ENCODE peak calls at places on chromosomes 4 and X, in eight cellular contexts. One of them, this sample, is unnamed.
A peak's percentile ranks its signal among the peaks of the same experiment; 100 is the strongest.

GRCh38 chr4:39062499-39062898 is 467 bp downstream of the KLHL5 start:
- DNase-seq in heart right ventricle: no peak
- DNase-seq in cardiac muscle cell: no peak
- DNase-seq in K562: no peak
- DNase-seq in nephron progenitor cell: no peak
- DNase-seq in upper lobe of right lung: no peak
- DNase-seq in neural progenitor cell: no peak
- DNase-seq in hepatocyte: no peak
- DNase-seq in this sample: no peak

GRCh38 chr4:48553720-48554119 is 63.7 kb downstream of the ZAR1 start:
- DNase-seq in heart right ventricle: no peak
- DNase-seq in cardiac muscle cell: no peak
- DNase-seq in K562: no peak
- DNase-seq in nephron progenitor cell: no peak
- DNase-seq in upper lobe of right lung: no peak
- DNase-seq in neural progenitor cell: no peak
- DNase-seq in hepatocyte: no peak
- DNase-seq in this sample: no peak

GRCh38 chrX:72609313-72609712 is 36.7 kb upstream of the HDAC8 start:
- DNase-seq in heart right ventricle: no peak
- DNase-seq in cardiac muscle cell: peak; percentile 34
- DNase-seq in K562: peak; percentile 11
- DNase-seq in nephron progenitor cell: no peak
- DNase-seq in upper lobe of right lung: no peak
- DNase-seq in neural progenitor cell: no peak
- DNase-seq in hepatocyte: peak; percentile 10
- DNase-seq in this sample: no peak

GRCh38 chr4:81358173-81358572 is 113.5 kb downstream of the RASGEF1B start:
- DNase-seq in heart right ventricle: no peak
- DNase-seq in cardiac muscle cell: no peak
- DNase-seq in K562: no peak
- DNase-seq in nephron progenitor cell: no peak
- DNase-seq in upper lobe of right lung: no peak
- DNase-seq in neural progenitor cell: no peak
- DNase-seq in hepatocyte: no peak
- DNase-seq in this sample: no peak

GRCh38 chr4:2689825-2690700 is 66.1 kb downstream of the TNIP2 start:
- DNase-seq in heart right ventricle: no peak
- DNase-seq in cardiac muscle cell: no peak
- DNase-seq in K562: no peak
- DNase-seq in nephron progenitor cell: no peak
- DNase-seq in upper lobe of right lung: no peak
- DNase-seq in neural progenitor cell: no peak
- DNase-seq in hepatocyte: no peak
- DNase-seq in this sample: peak; percentile 76

GRCh38 chrX:7334253-7334935 is 186.4 kb upstream of the PUDP start:
- DNase-seq in heart right ventricle: no peak
- DNase-seq in cardiac muscle cell: peak; percentile 45
- DNase-seq in K562: no peak
- DNase-seq in nephron progenitor cell: no peak
- DNase-seq in upper lobe of right lung: no peak
- DNase-seq in neural progenitor cell: no peak
- DNase-seq in hepatocyte: no peak
- DNase-seq in this sample: no peak

GRCh38 chr4:38868055-38868965 is 704 bp downstream of the FAM114A1 start:
- DNase-seq in heart right ventricle: peak; percentile 57
- DNase-seq in cardiac muscle cell: peak; percentile 48
- DNase-seq in K562: no peak
- DNase-seq in nephron progenitor cell: peak; percentile 31
- DNase-seq in upper lobe of right lung: peak; percentile 75
- DNase-seq in neural progenitor cell: peak; percentile 12
- DNase-seq in hepatocyte: peak; percentile 54
- DNase-seq in this sample: no peak

GRCh38 chrX:17788439-17788838 is 51.1 kb downstream of the SCML1 start:
- DNase-seq in heart right ventricle: peak; percentile 19
- DNase-seq in cardiac muscle cell: peak; percentile 42
- DNase-seq in K562: peak; percentile 52
- DNase-seq in nephron progenitor cell: peak; percentile 30
- DNase-seq in upper lobe of right lung: peak; percentile 64
- DNase-seq in neural progenitor cell: peak; percentile 30
- DNase-seq in hepatocyte: peak; percentile 40
- DNase-seq in this sample: no peak

GRCh38 chr4:56506110-56506705 is 617 bp downstream of the ARL9 start:
- DNase-seq in heart right ventricle: no peak
- DNase-seq in cardiac muscle cell: peak; percentile 2
- DNase-seq in K562: no peak
- DNase-seq in nephron progenitor cell: peak; percentile 18
- DNase-seq in upper lobe of right lung: no peak
- DNase-seq in neural progenitor cell: peak; percentile 65
- DNase-seq in hepatocyte: peak; percentile 10
- DNase-seq in this sample: no peak

GRCh38 chr4:22474636-22475310 is 41.1 kb downstream of the ADGRA3 start:
- DNase-seq in heart right ventricle: no peak
- DNase-seq in cardiac muscle cell: peak; percentile 47
- DNase-seq in K562: no peak
- DNase-seq in nephron progenitor cell: no peak
- DNase-seq in upper lobe of right lung: no peak
- DNase-seq in neural progenitor cell: no peak
- DNase-seq in hepatocyte: no peak
- DNase-seq in this sample: no peak

GRCh38 chr4:105710678-105711077 is 2.1 kb downstream of the GSTCD start:
- DNase-seq in heart right ventricle: no peak
- DNase-seq in cardiac muscle cell: no peak
- DNase-seq in K562: peak; percentile 38
- DNase-seq in nephron progenitor cell: no peak
- DNase-seq in upper lobe of right lung: no peak
- DNase-seq in neural progenitor cell: no peak
- DNase-seq in hepatocyte: no peak
- DNase-seq in this sample: no peak

GRCh38 chrX:132564026-132564425 is 75.2 kb upstream of the MBNL3 start:
- DNase-seq in heart right ventricle: no peak
- DNase-seq in cardiac muscle cell: peak; percentile 33
- DNase-seq in K562: no peak
- DNase-seq in nephron progenitor cell: no peak
- DNase-seq in upper lobe of right lung: no peak
- DNase-seq in neural progenitor cell: no peak
- DNase-seq in hepatocyte: no peak
- DNase-seq in this sample: no peak

GRCh38 chr4:23171971-23172370 is 479.2 kb downstream of the GBA3 start:
- DNase-seq in heart right ventricle: no peak
- DNase-seq in cardiac muscle cell: no peak
- DNase-seq in K562: no peak
- DNase-seq in nephron progenitor cell: no peak
- DNase-seq in upper lobe of right lung: no peak
- DNase-seq in neural progenitor cell: no peak
- DNase-seq in hepatocyte: no peak
- DNase-seq in this sample: no peak

GRCh38 chr4:105145913-105146285 is 777 bp upstream of the TET2 start:
- DNase-seq in heart right ventricle: peak; percentile 27
- DNase-seq in cardiac muscle cell: no peak
- DNase-seq in K562: no peak
- DNase-seq in nephron progenitor cell: no peak
- DNase-seq in upper lobe of right lung: peak; percentile 75
- DNase-seq in neural progenitor cell: peak; percentile 49
- DNase-seq in hepatocyte: peak; percentile 32
- DNase-seq in this sample: no peak

GRCh38 chr4:4714330-4714729 is 145.1 kb upstream of the MSX1 start:
- DNase-seq in heart right ventricle: no peak
- DNase-seq in cardiac muscle cell: no peak
- DNase-seq in K562: no peak
- DNase-seq in nephron progenitor cell: no peak
- DNase-seq in upper lobe of right lung: no peak
- DNase-seq in neural progenitor cell: no peak
- DNase-seq in hepatocyte: no peak
- DNase-seq in this sample: no peak

GRCh38 chrX:41779058-41779564 is 55.1 kb downstream of the GPR82 start:
- DNase-seq in heart right ventricle: no peak
- DNase-seq in cardiac muscle cell: peak; percentile 30
- DNase-seq in K562: no peak
- DNase-seq in nephron progenitor cell: no peak
- DNase-seq in upper lobe of right lung: no peak
- DNase-seq in neural progenitor cell: no peak
- DNase-seq in hepatocyte: peak; percentile 9
- DNase-seq in this sample: no peak

GRCh38 chr4:6633091-6633906 is 7.2 kb upstream of the MRFAP1 start:
- DNase-seq in heart right ventricle: no peak
- DNase-seq in cardiac muscle cell: peak; percentile 84
- DNase-seq in K562: peak; percentile 47
- DNase-seq in nephron progenitor cell: no peak
- DNase-seq in upper lobe of right lung: no peak
- DNase-seq in neural progenitor cell: peak; percentile 47
- DNase-seq in hepatocyte: no peak
- DNase-seq in this sample: peak; percentile 63

GRCh38 chr4:76235407-76235806 is 16.1 kb upstream of the FAM47E start:
- DNase-seq in heart right ventricle: no peak
- DNase-seq in cardiac muscle cell: no peak
- DNase-seq in K562: no peak
- DNase-seq in nephron progenitor cell: no peak
- DNase-seq in upper lobe of right lung: no peak
- DNase-seq in neural progenitor cell: no peak
- DNase-seq in hepatocyte: no peak
- DNase-seq in this sample: no peak
- TF ChIP-seq CTCF in heart right ventricle: no peak
- TF ChIP-seq CTCF in cardiac muscle cell: no peak
- TF ChIP-seq CTCF in K562: no peak
- TF ChIP-seq CTCF in nephron progenitor cell: no peak
- TF ChIP-seq CTCF in upper lobe of right lung: no peak
- TF ChIP-seq CTCF in neural progenitor cell: no peak
- TF ChIP-seq CTCF in hepatocyte: no peak
- TF ChIP-seq CTCF in this sample: no peak

DNA sequence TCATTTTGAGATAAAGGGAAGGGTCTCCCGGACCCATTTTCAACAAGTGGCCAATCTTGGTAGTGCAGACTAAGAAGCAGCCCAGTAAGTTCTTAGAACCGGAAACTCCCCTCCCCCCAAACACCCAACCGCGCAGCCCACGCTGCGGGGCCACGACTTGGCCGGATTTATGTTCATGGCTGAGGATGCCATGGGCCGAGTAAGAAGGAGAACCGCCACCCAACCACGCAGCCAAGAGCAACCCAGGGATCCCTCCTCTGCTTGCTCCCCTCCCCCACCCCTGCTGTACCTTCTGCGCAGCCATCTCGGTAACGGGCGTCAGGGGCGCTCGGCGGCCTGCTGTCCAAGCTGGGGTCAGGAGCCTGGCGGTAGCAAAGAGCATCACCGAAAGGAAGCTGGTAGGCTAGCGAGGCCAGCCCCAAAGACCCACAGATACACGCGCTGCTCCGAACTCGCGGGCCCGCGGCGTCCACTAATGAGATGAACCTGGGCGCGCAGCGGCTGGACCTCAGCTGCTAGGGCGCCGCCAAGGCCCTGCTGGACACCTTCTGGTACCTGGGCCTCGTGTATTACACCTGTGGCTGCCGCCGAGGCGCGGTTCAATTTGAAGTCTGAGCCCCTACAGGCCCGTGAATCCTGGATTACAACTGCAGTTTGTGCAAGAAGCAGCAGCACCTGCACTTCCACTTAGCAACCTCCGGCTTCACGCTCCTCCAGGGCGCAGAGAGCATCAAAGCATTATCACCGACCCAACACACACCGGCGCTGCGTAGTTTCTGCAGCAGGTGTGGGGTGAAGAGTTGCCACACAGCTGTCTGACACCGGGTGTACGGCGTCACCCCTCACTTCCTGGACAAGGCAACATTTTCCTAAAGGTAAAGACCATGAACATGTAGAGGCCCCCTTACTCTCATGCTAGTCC is 63.4 kb downstream of the NUDT10 start:
- DNase-seq in heart right ventricle: peak; percentile 36
- DNase-seq in cardiac muscle cell: peak; percentile 13
- DNase-seq in K562: peak; percentile 20
- DNase-seq in nephron progenitor cell: no peak
- DNase-seq in upper lobe of right lung: peak; percentile 66
- DNase-seq in neural progenitor cell: no peak
- DNase-seq in hepatocyte: no peak
- DNase-seq in this sample: no peak
- TF ChIP-seq CTCF in heart right ventricle: peak; percentile 30
- TF ChIP-seq CTCF in cardiac muscle cell: peak; percentile 7
- TF ChIP-seq CTCF in K562: no peak
- TF ChIP-seq CTCF in nephron progenitor cell: no peak
- TF ChIP-seq CTCF in upper lobe of right lung: peak; percentile 29
- TF ChIP-seq CTCF in neural progenitor cell: peak; percentile 5
- TF ChIP-seq CTCF in hepatocyte: no peak
- TF ChIP-seq CTCF in this sample: no peak

GRCh38 chrX:24026403-24026801 is 584 bp downstream of the KLHL15 start:
- DNase-seq in heart right ventricle: no peak
- DNase-seq in cardiac muscle cell: peak; percentile 40
- DNase-seq in K562: peak; percentile 52
- DNase-seq in nephron progenitor cell: no peak
- DNase-seq in upper lobe of right lung: no peak
- DNase-seq in neural progenitor cell: peak; percentile 23
- DNase-seq in hepatocyte: peak; percentile 41
- DNase-seq in this sample: no peak

GRCh38 chrX:24025741-24026402 is 1.1 kb downstream of the KLHL15 start:
- DNase-seq in heart right ventricle: no peak
- DNase-seq in cardiac muscle cell: peak; percentile 83
- DNase-seq in K562: no peak
- DNase-seq in nephron progenitor cell: no peak
- DNase-seq in upper lobe of right lung: no peak
- DNase-seq in neural progenitor cell: no peak
- DNase-seq in hepatocyte: peak; percentile 71
- DNase-seq in this sample: no peak

GRCh38 chrX:24023972-24024664 is 2.9 kb downstream of the KLHL15 start:
- DNase-seq in heart right ventricle: no peak
- DNase-seq in cardiac muscle cell: peak; percentile 22
- DNase-seq in K562: peak; percentile 55
- DNase-seq in nephron progenitor cell: no peak
- DNase-seq in upper lobe of right lung: no peak
- DNase-seq in neural progenitor cell: peak; percentile 28
- DNase-seq in hepatocyte: peak; percentile 38
- DNase-seq in this sample: no peak

GRCh38 chrX:24023538-24023937 is 3.4 kb downstream of the KLHL15 start:
- DNase-seq in heart right ventricle: no peak
- DNase-seq in cardiac muscle cell: no peak
- DNase-seq in K562: no peak
- DNase-seq in nephron progenitor cell: no peak
- DNase-seq in upper lobe of right lung: no peak
- DNase-seq in neural progenitor cell: no peak
- DNase-seq in hepatocyte: no peak
- DNase-seq in this sample: no peak

GRCh38 chrX:24024819-24025740 is 1.9 kb downstream of the KLHL15 start:
- DNase-seq in heart right ventricle: peak; percentile 88
- DNase-seq in cardiac muscle cell: peak; percentile 96
- DNase-seq in K562: peak; percentile 94
- DNase-seq in nephron progenitor cell: peak; percentile 91
- DNase-seq in upper lobe of right lung: peak; percentile 93
- DNase-seq in neural progenitor cell: peak; percentile 91
- DNase-seq in hepatocyte: peak; percentile 98
- DNase-seq in this sample: peak; percentile 78
- TF ChIP-seq CTCF in heart right ventricle: peak; percentile 44
- TF ChIP-seq CTCF in cardiac muscle cell: no peak
- TF ChIP-seq CTCF in K562: no peak
- TF ChIP-seq CTCF in nephron progenitor cell: no peak
- TF ChIP-seq CTCF in upper lobe of right lung: peak; percentile 12
- TF ChIP-seq CTCF in neural progenitor cell: peak; percentile 22
- TF ChIP-seq CTCF in hepatocyte: peak; percentile 21
- TF ChIP-seq CTCF in this sample: no peak

DNA sequence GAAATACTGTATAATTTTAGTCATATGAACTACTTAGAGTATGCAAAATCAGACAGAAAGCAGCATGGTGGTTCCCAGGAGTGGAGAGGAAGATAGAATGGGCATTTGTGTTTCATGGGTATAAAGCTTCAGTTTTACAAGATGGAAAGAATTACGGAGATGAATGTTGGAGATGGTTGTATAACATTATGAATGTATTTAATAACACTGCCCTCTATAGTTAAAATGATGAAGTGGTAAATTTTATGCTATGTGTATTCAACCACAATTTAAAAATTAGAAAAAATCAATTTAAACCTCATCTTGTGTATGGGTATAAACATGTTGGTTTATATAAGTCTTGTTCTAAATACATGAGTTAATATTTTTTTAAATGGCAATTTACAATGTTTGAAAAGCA is 521.1 kb downstream of the FSTL5 start:
- DNase-seq in heart right ventricle: no peak
- DNase-seq in cardiac muscle cell: peak; percentile 7
- DNase-seq in K562: no peak
- DNase-seq in nephron progenitor cell: no peak
- DNase-seq in upper lobe of right lung: no peak
- DNase-seq in neural progenitor cell: no peak
- DNase-seq in hepatocyte: no peak
- DNase-seq in this sample: no peak
- TF ChIP-seq CTCF in heart right ventricle: peak; percentile 24
- TF ChIP-seq CTCF in cardiac muscle cell: no peak
- TF ChIP-seq CTCF in K562: no peak
- TF ChIP-seq CTCF in nephron progenitor cell: no peak
- TF ChIP-seq CTCF in upper lobe of right lung: no peak
- TF ChIP-seq CTCF in neural progenitor cell: peak; percentile 15
- TF ChIP-seq CTCF in hepatocyte: peak; percentile 35
- TF ChIP-seq CTCF in this sample: peak; percentile 35

This sample was measured in CD14-positive monocyte.